ENCODE peak calls at places on chromosomes 16 and 17, in ten cellular contexts. One of them, this sample, is unnamed.

GRCh38 chr16:74724820-74725549 is 24.3 kb upstream of the MLKL start:
- DNase-seq in cardiac fibroblast: peak; percentile 51
- DNase-seq in mucosa of descending colon: no peak
- DNase-seq in dorsolateral prefrontal cortex: peak; percentile 96
- DNase-seq in Peyer's patch: peak; percentile 43
- DNase-seq in AG04450: peak; percentile 44
- DNase-seq in AG09309: peak; percentile 21
- DNase-seq in CD8-positive, alpha-beta T cell: no peak
- DNase-seq in ovary: no peak
- DNase-seq in upper lobe of right lung: no peak
- DNase-seq in this sample: no peak

GRCh38 chr17:39461911-39462641 is 790 bp downstream of the CDK12 start:
- DNase-seq in cardiac fibroblast: no peak
- DNase-seq in mucosa of descending colon: no peak
- DNase-seq in dorsolateral prefrontal cortex: peak; percentile 38
- DNase-seq in Peyer's patch: peak; percentile 53
- DNase-seq in AG04450: no peak
- DNase-seq in AG09309: no peak
- DNase-seq in CD8-positive, alpha-beta T cell: peak; percentile 42
- DNase-seq in ovary: no peak
- DNase-seq in upper lobe of right lung: no peak
- DNase-seq in this sample: peak; percentile 84

GRCh38 chr16:86217891-86218270 is 292.4 kb upstream of the FOXF1 start:
- DNase-seq in cardiac fibroblast: no peak
- DNase-seq in mucosa of descending colon: no peak
- DNase-seq in dorsolateral prefrontal cortex: peak; percentile 6
- DNase-seq in Peyer's patch: no peak
- DNase-seq in AG04450: no peak
- DNase-seq in AG09309: no peak
- DNase-seq in CD8-positive, alpha-beta T cell: no peak
- DNase-seq in ovary: no peak
- DNase-seq in upper lobe of right lung: no peak
- DNase-seq in this sample: no peak

GRCh38 chr17:48262982-48263586 is 155.5 kb downstream of the SNX11 start:
- DNase-seq in cardiac fibroblast: peak; percentile 22
- DNase-seq in mucosa of descending colon: no peak
- DNase-seq in dorsolateral prefrontal cortex: no peak
- DNase-seq in Peyer's patch: no peak
- DNase-seq in AG04450: no peak
- DNase-seq in AG09309: no peak
- DNase-seq in CD8-positive, alpha-beta T cell: no peak
- DNase-seq in ovary: no peak
- DNase-seq in upper lobe of right lung: no peak
- DNase-seq in this sample: no peak

GRCh38 chr16:72850863-72851262 is 197.1 kb downstream of the ZFHX3 start:
- DNase-seq in cardiac fibroblast: peak; percentile 59
- DNase-seq in mucosa of descending colon: no peak
- DNase-seq in dorsolateral prefrontal cortex: no peak
- DNase-seq in Peyer's patch: no peak
- DNase-seq in AG04450: no peak
- DNase-seq in AG09309: no peak
- DNase-seq in CD8-positive, alpha-beta T cell: no peak
- DNase-seq in ovary: no peak
- DNase-seq in upper lobe of right lung: peak; percentile 26
- DNase-seq in this sample: peak; percentile 91

GRCh38 chr16:26532456-26532855 is 534.3 kb upstream of the C16orf82 start:
- DNase-seq in cardiac fibroblast: no peak
- DNase-seq in mucosa of descending colon: no peak
- DNase-seq in dorsolateral prefrontal cortex: no peak
- DNase-seq in Peyer's patch: no peak
- DNase-seq in AG04450: no peak
- DNase-seq in AG09309: no peak
- DNase-seq in CD8-positive, alpha-beta T cell: no peak
- DNase-seq in ovary: no peak
- DNase-seq in upper lobe of right lung: no peak
- DNase-seq in this sample: no peak

GRCh38 chr16:46857261-46857962 is 26.4 kb upstream of the C16orf87 start:
- DNase-seq in cardiac fibroblast: peak; percentile 49
- DNase-seq in mucosa of descending colon: peak; percentile 49
- DNase-seq in dorsolateral prefrontal cortex: peak; percentile 66
- DNase-seq in Peyer's patch: peak; percentile 63
- DNase-seq in AG04450: peak; percentile 47
- DNase-seq in AG09309: no peak
- DNase-seq in CD8-positive, alpha-beta T cell: no peak
- DNase-seq in ovary: no peak
- DNase-seq in upper lobe of right lung: no peak
- DNase-seq in this sample: no peak

GRCh38 chr17:75557852-75558665 is 29.5 kb upstream of the MYO15B start:
- DNase-seq in cardiac fibroblast: no peak
- DNase-seq in mucosa of descending colon: no peak
- DNase-seq in dorsolateral prefrontal cortex: no peak
- DNase-seq in Peyer's patch: no peak
- DNase-seq in AG04450: no peak
- DNase-seq in AG09309: no peak
- DNase-seq in CD8-positive, alpha-beta T cell: no peak
- DNase-seq in ovary: no peak
- DNase-seq in upper lobe of right lung: no peak
- DNase-seq in this sample: no peak

GRCh38 chr17:79223953-79224352 is 149.3 kb downstream of the ENGASE start:
- DNase-seq in cardiac fibroblast: no peak
- DNase-seq in mucosa of descending colon: no peak
- DNase-seq in dorsolateral prefrontal cortex: no peak
- DNase-seq in Peyer's patch: no peak
- DNase-seq in AG04450: no peak
- DNase-seq in AG09309: no peak
- DNase-seq in CD8-positive, alpha-beta T cell: no peak
- DNase-seq in ovary: no peak
- DNase-seq in upper lobe of right lung: no peak
- DNase-seq in this sample: no peak

DNA sequence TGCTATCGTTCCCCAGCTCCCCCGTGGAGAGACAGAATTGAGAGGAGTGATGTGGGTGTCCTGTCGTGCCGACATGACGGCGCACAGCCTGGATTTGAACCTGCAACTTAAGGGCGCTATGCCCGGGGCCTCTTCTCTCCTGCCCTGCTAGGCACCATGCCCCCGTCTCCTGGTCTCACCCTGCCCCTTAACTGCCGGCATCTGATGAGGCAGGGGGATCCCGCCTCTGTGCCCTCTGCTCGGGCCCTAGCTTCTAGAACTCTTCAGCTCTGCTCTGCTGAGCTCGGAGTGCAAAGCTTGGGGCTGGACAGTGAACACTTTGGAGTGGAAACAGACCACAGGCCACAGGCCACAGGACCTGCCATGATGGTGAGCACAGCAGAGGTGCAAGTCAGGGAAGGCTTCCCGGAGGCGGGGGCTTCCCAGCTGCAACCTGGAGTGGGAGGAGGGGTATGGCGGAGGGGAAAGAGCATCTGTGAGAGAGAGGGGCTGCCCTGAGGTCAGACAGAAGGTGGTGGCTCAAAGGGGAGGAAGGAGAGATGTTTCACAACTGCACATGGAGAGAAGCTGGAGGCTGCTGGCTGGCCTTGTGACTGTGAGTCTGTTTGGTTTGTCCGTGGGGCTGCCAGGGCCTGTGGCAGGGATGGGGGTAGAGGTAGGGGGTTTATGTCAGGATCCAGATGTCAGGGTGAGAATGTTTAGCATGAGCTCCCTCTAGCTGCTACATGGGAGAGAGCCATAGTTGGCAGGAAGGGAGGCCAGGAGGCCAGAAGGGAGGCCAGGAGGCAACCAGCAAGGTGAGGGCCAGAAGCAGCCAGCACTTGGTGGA is 107.8 kb downstream of the CRLF3 start:
- DNase-seq in cardiac fibroblast: peak; percentile 32
- DNase-seq in mucosa of descending colon: no peak
- DNase-seq in dorsolateral prefrontal cortex: no peak
- DNase-seq in Peyer's patch: no peak
- DNase-seq in AG04450: no peak
- DNase-seq in AG09309: no peak
- DNase-seq in CD8-positive, alpha-beta T cell: no peak
- DNase-seq in ovary: no peak
- DNase-seq in upper lobe of right lung: peak; percentile 60
- DNase-seq in this sample: peak; percentile 58
- TF ChIP-seq CTCF in cardiac fibroblast: peak; percentile 22
- TF ChIP-seq CTCF in mucosa of descending colon: no peak
- TF ChIP-seq CTCF in dorsolateral prefrontal cortex: peak; percentile 19
- TF ChIP-seq CTCF in Peyer's patch: no peak
- TF ChIP-seq CTCF in AG04450: no peak
- TF ChIP-seq CTCF in AG09309: peak; percentile 35
- TF ChIP-seq CTCF in CD8-positive, alpha-beta T cell: no peak
- TF ChIP-seq CTCF in ovary: no peak
- TF ChIP-seq CTCF in upper lobe of right lung: no peak
- TF ChIP-seq CTCF in this sample: no peak

GRCh38 chr16:13956635-13957196 is 36.8 kb downstream of the ERCC4 start:
- DNase-seq in cardiac fibroblast: no peak
- DNase-seq in mucosa of descending colon: no peak
- DNase-seq in dorsolateral prefrontal cortex: no peak
- DNase-seq in Peyer's patch: no peak
- DNase-seq in AG04450: no peak
- DNase-seq in AG09309: no peak
- DNase-seq in CD8-positive, alpha-beta T cell: no peak
- DNase-seq in ovary: no peak
- DNase-seq in upper lobe of right lung: no peak
- DNase-seq in this sample: no peak

GRCh38 chr16:13961099-13961811 is 41.3 kb downstream of the ERCC4 start:
- DNase-seq in cardiac fibroblast: peak; percentile 76
- DNase-seq in mucosa of descending colon: peak; percentile 9
- DNase-seq in dorsolateral prefrontal cortex: no peak
- DNase-seq in Peyer's patch: no peak
- DNase-seq in AG04450: peak; percentile 29
- DNase-seq in AG09309: no peak
- DNase-seq in CD8-positive, alpha-beta T cell: no peak
- DNase-seq in ovary: no peak
- DNase-seq in upper lobe of right lung: no peak
- DNase-seq in this sample: no peak

GRCh38 chr16:13959626-13960025 is 39.7 kb downstream of the ERCC4 start:
- DNase-seq in cardiac fibroblast: no peak
- DNase-seq in mucosa of descending colon: no peak
- DNase-seq in dorsolateral prefrontal cortex: no peak
- DNase-seq in Peyer's patch: no peak
- DNase-seq in AG04450: no peak
- DNase-seq in AG09309: no peak
- DNase-seq in CD8-positive, alpha-beta T cell: no peak
- DNase-seq in ovary: no peak
- DNase-seq in upper lobe of right lung: no peak
- DNase-seq in this sample: no peak

GRCh38 chr16:13958438-13958837 is 38.5 kb downstream of the ERCC4 start:
- DNase-seq in cardiac fibroblast: no peak
- DNase-seq in mucosa of descending colon: no peak
- DNase-seq in dorsolateral prefrontal cortex: no peak
- DNase-seq in Peyer's patch: no peak
- DNase-seq in AG04450: no peak
- DNase-seq in AG09309: no peak
- DNase-seq in CD8-positive, alpha-beta T cell: no peak
- DNase-seq in ovary: no peak
- DNase-seq in upper lobe of right lung: no peak
- DNase-seq in this sample: no peak

GRCh38 chr16:13957197-13958078 is 37.5 kb downstream of the ERCC4 start:
- DNase-seq in cardiac fibroblast: peak; percentile 91
- DNase-seq in mucosa of descending colon: peak; percentile 55
- DNase-seq in dorsolateral prefrontal cortex: peak; percentile 50
- DNase-seq in Peyer's patch: peak; percentile 86
- DNase-seq in AG04450: peak; percentile 80
- DNase-seq in AG09309: peak; percentile 73
- DNase-seq in CD8-positive, alpha-beta T cell: no peak
- DNase-seq in ovary: peak; percentile 68
- DNase-seq in upper lobe of right lung: peak; percentile 86
- DNase-seq in this sample: peak; percentile 78
- H3K4me3 ChIP-seq in cardiac fibroblast: peak overlapping the region; percentile 13
- H3K4me3 ChIP-seq in mucosa of descending colon: peak overlapping the region; percentile 7
- H3K4me3 ChIP-seq in dorsolateral prefrontal cortex: peak overlapping the region; percentile 17
- H3K4me3 ChIP-seq in Peyer's patch: peak overlapping the region; percentile 27
- H3K4me3 ChIP-seq in AG04450: peak overlapping the region; percentile 40
- H3K4me3 ChIP-seq in AG09309: peak overlapping the region; percentile 37
- H3K4me3 ChIP-seq in CD8-positive, alpha-beta T cell: no peak overlapping the region
- H3K4me3 ChIP-seq in ovary: peak overlapping the region; percentile 32
- H3K4me3 ChIP-seq in upper lobe of right lung: peak overlapping the region; percentile 24
- H3K4me3 ChIP-seq in this sample: peak overlapping the region; percentile 62

DNA sequence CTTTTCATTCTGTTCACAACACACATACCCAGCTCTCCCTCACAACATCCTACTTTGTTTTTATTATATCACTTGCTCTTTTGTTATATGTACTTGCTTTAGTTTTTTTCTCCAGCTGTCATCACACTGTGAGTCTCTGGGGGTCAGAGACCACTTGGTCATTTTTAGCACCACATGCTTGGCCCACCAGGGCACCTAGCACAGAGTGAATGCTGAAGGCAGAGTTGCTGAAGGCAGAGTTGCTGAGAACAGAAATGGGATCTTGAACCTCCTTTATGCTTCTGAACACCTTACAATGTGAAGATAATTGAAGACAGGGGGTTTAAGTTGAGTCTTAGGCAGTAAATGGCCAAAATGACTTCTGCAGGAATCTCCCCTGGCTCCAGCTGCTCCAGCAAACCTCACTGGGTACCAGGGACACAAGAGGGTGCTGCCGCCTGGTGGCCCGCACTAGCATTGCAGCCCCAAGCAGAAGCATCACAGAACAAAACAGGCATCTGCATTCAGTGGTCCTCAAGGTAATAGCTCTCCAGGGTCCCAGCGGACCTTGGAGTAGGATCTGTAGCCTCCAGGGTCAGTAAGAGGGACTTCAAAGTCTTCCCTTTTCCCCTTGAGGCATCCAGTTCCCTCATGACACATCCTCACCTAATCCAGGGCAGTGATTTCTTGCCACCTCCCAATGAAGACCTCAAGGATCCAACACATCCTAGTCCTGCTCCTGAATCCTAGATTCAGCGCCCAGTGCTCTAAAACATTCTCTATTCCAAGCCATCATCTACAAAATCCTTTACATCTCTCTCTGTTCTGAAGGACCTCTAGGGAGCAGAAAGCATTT is 1972.6 kb downstream of the TP53TG3F start:
- DNase-seq in cardiac fibroblast: no peak
- DNase-seq in mucosa of descending colon: no peak
- DNase-seq in dorsolateral prefrontal cortex: no peak
- DNase-seq in Peyer's patch: no peak
- DNase-seq in AG04450: no peak
- DNase-seq in AG09309: no peak
- DNase-seq in CD8-positive, alpha-beta T cell: no peak
- DNase-seq in ovary: no peak
- DNase-seq in upper lobe of right lung: peak; percentile 60
- DNase-seq in this sample: no peak
- TF ChIP-seq CTCF in cardiac fibroblast: peak; percentile 57
- TF ChIP-seq CTCF in mucosa of descending colon: no peak
- TF ChIP-seq CTCF in dorsolateral prefrontal cortex: peak; percentile 69
- TF ChIP-seq CTCF in Peyer's patch: no peak
- TF ChIP-seq CTCF in AG04450: peak; percentile 23
- TF ChIP-seq CTCF in AG09309: peak; percentile 36
- TF ChIP-seq CTCF in CD8-positive, alpha-beta T cell: no peak
- TF ChIP-seq CTCF in ovary: no peak
- TF ChIP-seq CTCF in upper lobe of right lung: peak; percentile 64
- TF ChIP-seq CTCF in this sample: no peak

DNA sequence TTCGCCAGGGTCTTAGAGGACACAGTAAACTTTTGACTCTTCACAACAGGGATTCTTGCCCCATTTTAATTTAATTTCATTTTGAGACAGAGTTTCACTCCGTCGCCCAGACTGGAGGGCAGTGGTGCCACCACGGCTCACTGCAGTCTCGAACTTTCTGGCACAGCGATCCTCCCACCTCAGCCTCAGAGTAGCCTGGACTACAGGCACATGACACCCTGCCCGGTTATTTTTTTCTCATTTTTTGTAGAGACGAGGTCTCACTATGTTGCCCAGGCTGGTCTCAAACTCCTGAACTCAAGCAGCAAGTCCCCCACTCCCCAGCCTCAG is 329 bp upstream of the NLE1 start:
- DNase-seq in cardiac fibroblast: no peak
- DNase-seq in mucosa of descending colon: no peak
- DNase-seq in dorsolateral prefrontal cortex: no peak
- DNase-seq in Peyer's patch: no peak
- DNase-seq in AG04450: no peak
- DNase-seq in AG09309: no peak
- DNase-seq in CD8-positive, alpha-beta T cell: no peak
- DNase-seq in ovary: no peak
- DNase-seq in upper lobe of right lung: no peak
- DNase-seq in this sample: no peak
- H3K4me3 ChIP-seq in cardiac fibroblast: peak overlapping the region; percentile 100
- H3K4me3 ChIP-seq in mucosa of descending colon: peak overlapping the region; percentile 54
- H3K4me3 ChIP-seq in dorsolateral prefrontal cortex: peak overlapping the region; percentile 96
- H3K4me3 ChIP-seq in Peyer's patch: peak overlapping the region; percentile 95
- H3K4me3 ChIP-seq in AG04450: peak overlapping the region; percentile 97
- H3K4me3 ChIP-seq in AG09309: peak overlapping the region; percentile 96
- H3K4me3 ChIP-seq in CD8-positive, alpha-beta T cell: peak overlapping the region; percentile 99
- H3K4me3 ChIP-seq in ovary: peak overlapping the region; percentile 88
- H3K4me3 ChIP-seq in upper lobe of right lung: peak overlapping the region; percentile 69
- H3K4me3 ChIP-seq in this sample: peak overlapping the region; percentile 97

This sample was measured in coronary artery.